ENCODE peak calls at places on chromosomes 13 and 19, in seven cellular contexts. One of them, this sample, is unnamed.

GRCh38 chr19:46040952-46041500 is at the start of gene IGFL4:
- DNase-seq in Panc1: no peak
- DNase-seq in GM12878: no peak
- DNase-seq in upper lobe of left lung: no peak
- DNase-seq in GM23338: no peak
- DNase-seq in transverse colon: no peak
- DNase-seq in breast epithelium: no peak
- DNase-seq in this sample: no peak

GRCh38 chr19:50801107-50801506 is 10.9 kb downstream of the ACP4 start:
- DNase-seq in breast epithelium: no peak
- DNase-seq in transverse colon: no peak
- DNase-seq in GM23338: no peak
- DNase-seq in GM12878: no peak
- DNase-seq in upper lobe of left lung: no peak
- DNase-seq in Panc1: no peak
- DNase-seq in this sample: no peak

GRCh38 chr19:4075373-4075772 is 8.7 kb upstream of the ZBTB7A start:
- DNase-seq in breast epithelium: no peak
- DNase-seq in GM23338: no peak
- DNase-seq in upper lobe of left lung: peak; percentile 81
- DNase-seq in transverse colon: no peak
- DNase-seq in Panc1: no peak
- DNase-seq in GM12878: no peak
- DNase-seq in this sample: no peak

GRCh38 chr19:53903055-53903680 is 5.9 kb upstream of the CACNG7 start:
- DNase-seq in upper lobe of left lung: no peak
- DNase-seq in breast epithelium: no peak
- DNase-seq in GM23338: peak; percentile 97
- DNase-seq in GM12878: no peak
- DNase-seq in Panc1: no peak
- DNase-seq in transverse colon: no peak
- DNase-seq in this sample: no peak

GRCh38 chr19:46107371-46107770 is 17.1 kb downstream of the IGFL3 start:
- DNase-seq in GM23338: no peak
- DNase-seq in Panc1: no peak
- DNase-seq in GM12878: no peak
- DNase-seq in upper lobe of left lung: no peak
- DNase-seq in breast epithelium: no peak
- DNase-seq in transverse colon: no peak
- DNase-seq in this sample: no peak

GRCh38 chr19:30365121-30365800 is 6.9 kb upstream of the ZNF536 start:
- DNase-seq in Panc1: no peak
- DNase-seq in GM23338: no peak
- DNase-seq in breast epithelium: peak; percentile 2
- DNase-seq in transverse colon: no peak
- DNase-seq in upper lobe of left lung: no peak
- DNase-seq in GM12878: no peak
- DNase-seq in this sample: no peak

GRCh38 chr19:22606212-22606553 is 27.9 kb upstream of the ZNF492 start:
- DNase-seq in upper lobe of left lung: no peak
- DNase-seq in breast epithelium: no peak
- DNase-seq in GM12878: no peak
- DNase-seq in transverse colon: no peak
- DNase-seq in GM23338: no peak
- DNase-seq in Panc1: no peak
- DNase-seq in this sample: peak; percentile 66

GRCh38 chr13:108690726-108691125 is 61.3 kb downstream of the MYO16 start:
- DNase-seq in GM12878: no peak
- DNase-seq in upper lobe of left lung: no peak
- DNase-seq in Panc1: no peak
- DNase-seq in breast epithelium: no peak
- DNase-seq in transverse colon: no peak
- DNase-seq in GM23338: no peak
- DNase-seq in this sample: no peak

GRCh38 chr19:45130888-45131615 is 29.7 kb downstream of the NKPD1 start:
- DNase-seq in transverse colon: no peak
- DNase-seq in upper lobe of left lung: no peak
- DNase-seq in GM12878: no peak
- DNase-seq in GM23338: no peak
- DNase-seq in Panc1: no peak
- DNase-seq in breast epithelium: no peak
- DNase-seq in this sample: no peak

GRCh38 chr13:35630551-35631275 is 154.2 kb upstream of the MAB21L1 start:
- DNase-seq in breast epithelium: no peak
- DNase-seq in transverse colon: no peak
- DNase-seq in GM23338: peak; percentile 94
- DNase-seq in GM12878: no peak
- DNase-seq in Panc1: no peak
- DNase-seq in upper lobe of left lung: no peak
- DNase-seq in this sample: no peak

GRCh38 chr13:24452044-24452443 is 60.5 kb downstream of the PARP4 start:
- DNase-seq in GM23338: no peak
- DNase-seq in Panc1: no peak
- DNase-seq in transverse colon: no peak
- DNase-seq in breast epithelium: no peak
- DNase-seq in upper lobe of left lung: no peak
- DNase-seq in GM12878: no peak
- DNase-seq in this sample: no peak

GRCh38 chr19:5536337-5536894 is 31.3 kb downstream of the TINCR start:
- DNase-seq in upper lobe of left lung: peak; percentile 86
- DNase-seq in GM12878: no peak
- DNase-seq in breast epithelium: no peak
- DNase-seq in transverse colon: no peak
- DNase-seq in Panc1: no peak
- DNase-seq in GM23338: peak; percentile 97
- DNase-seq in this sample: no peak

GRCh38 chr13:72586519-72586918 is 140.9 kb downstream of the MZT1 start:
- DNase-seq in Panc1: no peak
- DNase-seq in upper lobe of left lung: no peak
- DNase-seq in GM12878: no peak
- DNase-seq in breast epithelium: no peak
- DNase-seq in GM23338: no peak
- DNase-seq in transverse colon: no peak
- DNase-seq in this sample: no peak

GRCh38 chr13:81874253-81874652 is 1533.3 kb upstream of the SPRY2 start:
- DNase-seq in GM23338: no peak
- DNase-seq in transverse colon: no peak
- DNase-seq in upper lobe of left lung: no peak
- DNase-seq in Panc1: no peak
- DNase-seq in GM12878: no peak
- DNase-seq in breast epithelium: no peak
- DNase-seq in this sample: no peak

GRCh38 chr13:114119196-114119595 is 13.2 kb downstream of the RASA3 start:
- DNase-seq in Panc1: no peak
- DNase-seq in GM23338: peak; percentile 95
- DNase-seq in GM12878: no peak
- DNase-seq in breast epithelium: no peak
- DNase-seq in transverse colon: no peak
- DNase-seq in upper lobe of left lung: no peak
- DNase-seq in this sample: no peak
- TF ChIP-seq POLR2AphosphoS5 in Panc1: no peak
- TF ChIP-seq POLR2AphosphoS5 in GM23338: no peak
- TF ChIP-seq POLR2AphosphoS5 in GM12878: no peak
- TF ChIP-seq POLR2AphosphoS5 in breast epithelium: peak; percentile 13
- TF ChIP-seq POLR2AphosphoS5 in transverse colon: peak; percentile 45
- TF ChIP-seq POLR2AphosphoS5 in upper lobe of left lung: peak; percentile 19
- TF ChIP-seq POLR2AphosphoS5 in this sample: peak; percentile 7

GRCh38 chr19:1183543-1184172 is 9.6 kb upstream of the SBNO2 start:
- DNase-seq in transverse colon: peak; percentile 62
- DNase-seq in GM23338: no peak
- DNase-seq in GM12878: peak; percentile 66
- DNase-seq in upper lobe of left lung: peak; percentile 70
- DNase-seq in breast epithelium: peak; percentile 87
- DNase-seq in Panc1: no peak
- DNase-seq in this sample: no peak

GRCh38 chr19:1189419-1189818 is 15.4 kb upstream of the SBNO2 start:
- DNase-seq in upper lobe of left lung: no peak
- DNase-seq in transverse colon: no peak
- DNase-seq in Panc1: no peak
- DNase-seq in GM12878: no peak
- DNase-seq in GM23338: no peak
- DNase-seq in breast epithelium: no peak
- DNase-seq in this sample: no peak
- H3K27ac ChIP-seq in upper lobe of left lung: no peak overlapping the region
- H3K27ac ChIP-seq in transverse colon: no peak overlapping the region
- H3K27ac ChIP-seq in Panc1: peak overlapping the region; percentile 69
- H3K27ac ChIP-seq in GM12878: no peak overlapping the region
- H3K27ac ChIP-seq in GM23338: no peak overlapping the region
- H3K27ac ChIP-seq in breast epithelium: no peak overlapping the region
- H3K27ac ChIP-seq in this sample: no peak overlapping the region

GRCh38 chr13:93472296-93472695 is 245.7 kb downstream of the GPC6 start:
- DNase-seq in GM23338: no peak
- DNase-seq in transverse colon: no peak
- DNase-seq in upper lobe of left lung: peak; percentile 39
- DNase-seq in GM12878: no peak
- DNase-seq in breast epithelium: no peak
- DNase-seq in Panc1: no peak
- DNase-seq in this sample: no peak
- TF ChIP-seq CTCF in GM23338: no peak
- TF ChIP-seq CTCF in transverse colon: no peak
- TF ChIP-seq CTCF in upper lobe of left lung: no peak
- TF ChIP-seq CTCF in GM12878: no peak
- TF ChIP-seq CTCF in breast epithelium: no peak
- TF ChIP-seq CTCF in Panc1: no peak
- TF ChIP-seq CTCF in this sample: no peak

DNA sequence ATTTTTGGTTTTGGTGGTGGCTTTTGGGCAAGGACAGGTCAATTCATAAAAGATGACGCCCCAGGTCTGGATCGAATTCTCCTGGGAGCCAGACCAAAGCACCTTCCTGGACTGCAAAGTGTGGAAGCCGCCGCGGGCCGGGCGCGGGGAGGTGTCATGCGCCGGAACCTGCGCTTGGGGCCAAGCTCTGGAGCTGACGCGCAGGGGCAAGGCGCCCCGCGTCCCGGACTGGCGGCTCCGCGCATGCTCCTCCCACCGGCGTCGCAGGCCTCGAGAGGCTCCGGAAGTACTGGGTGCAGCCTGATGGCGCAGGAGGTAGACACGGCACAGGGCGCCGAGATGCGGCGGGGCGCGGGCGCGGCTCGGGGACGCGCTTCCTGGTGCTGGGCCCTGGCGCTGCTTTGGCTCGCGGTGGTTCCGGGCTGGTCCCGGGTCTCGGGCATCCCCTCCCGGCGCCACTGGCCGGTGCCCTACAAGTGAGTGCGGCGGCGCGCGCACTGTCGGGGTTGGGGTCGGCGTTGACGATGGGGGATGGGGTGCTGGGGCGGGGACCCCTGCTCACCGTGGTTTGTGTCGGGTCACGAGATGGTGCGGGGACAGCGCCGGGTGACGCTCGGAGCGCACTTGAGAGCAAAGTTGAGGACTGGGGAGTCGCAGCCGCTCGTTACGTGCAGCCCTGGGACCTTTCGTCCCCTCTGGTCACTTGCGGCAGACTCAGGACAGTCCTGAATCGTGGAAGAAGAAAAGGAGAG is at the start of gene CLN5:
- DNase-seq in Panc1: no peak
- DNase-seq in GM23338: peak; percentile 96
- DNase-seq in transverse colon: peak; percentile 96
- DNase-seq in upper lobe of left lung: peak; percentile 99
- DNase-seq in GM12878: peak; percentile 72
- DNase-seq in breast epithelium: peak; percentile 92
- DNase-seq in this sample: peak; percentile 97
- TF ChIP-seq POLR2AphosphoS5 in Panc1: peak; percentile 70
- TF ChIP-seq POLR2AphosphoS5 in GM23338: peak; percentile 82
- TF ChIP-seq POLR2AphosphoS5 in transverse colon: peak; percentile 98
- TF ChIP-seq POLR2AphosphoS5 in upper lobe of left lung: peak; percentile 97
- TF ChIP-seq POLR2AphosphoS5 in GM12878: peak; percentile 87
- TF ChIP-seq POLR2AphosphoS5 in breast epithelium: peak; percentile 86
- TF ChIP-seq POLR2AphosphoS5 in this sample: peak; percentile 99

GRCh38 chr13:110944121-110944967 is 29.5 kb upstream of the ANKRD10 start:
- DNase-seq in Panc1: peak; percentile 38
- DNase-seq in GM23338: peak; percentile 60
- DNase-seq in upper lobe of left lung: no peak
- DNase-seq in GM12878: no peak
- DNase-seq in breast epithelium: no peak
- DNase-seq in transverse colon: peak; percentile 20
- DNase-seq in this sample: no peak
- H3K27ac ChIP-seq in Panc1: no peak overlapping the region
- H3K27ac ChIP-seq in GM23338: no peak overlapping the region
- H3K27ac ChIP-seq in upper lobe of left lung: no peak overlapping the region
- H3K27ac ChIP-seq in GM12878: no peak overlapping the region
- H3K27ac ChIP-seq in breast epithelium: no peak overlapping the region
- H3K27ac ChIP-seq in transverse colon: no peak overlapping the region
- H3K27ac ChIP-seq in this sample: no peak overlapping the region

GRCh38 chr13:28678809-28679208 is 19.9 kb downstream of the POMP start:
- DNase-seq in GM12878: no peak
- DNase-seq in breast epithelium: no peak
- DNase-seq in Panc1: no peak
- DNase-seq in GM23338: peak; percentile 24
- DNase-seq in transverse colon: no peak
- DNase-seq in upper lobe of left lung: no peak
- DNase-seq in this sample: no peak
- TF ChIP-seq CTCF in GM12878: no peak
- TF ChIP-seq CTCF in breast epithelium: no peak
- TF ChIP-seq CTCF in Panc1: no peak
- TF ChIP-seq CTCF in GM23338: peak; percentile 26
- TF ChIP-seq CTCF in transverse colon: no peak
- TF ChIP-seq CTCF in upper lobe of left lung: no peak
- TF ChIP-seq CTCF in this sample: no peak

This sample was measured in esophagus muscularis mucosa.